ENCODE peak calls at places on chromosome 20, in seven cellular contexts. One of them, this sample, is unnamed.

GRCh38 chr20:51631011-51631950 is 88.8 kb upstream of the NFATC2 start:
- DNase-seq in cardiac muscle cell: peak; percentile 99
- DNase-seq in fibroblast of pulmonary artery: peak; percentile 100
- DNase-seq in NCI-H774: no peak
- DNase-seq in NCI-H510A treated with DMSO at 0.1 percent for 48 hours: no peak
- DNase-seq in NCI-H345: no peak
- DNase-seq in astrocyte of the spinal cord: peak; percentile 100
- DNase-seq in this sample: peak; percentile 85

GRCh38 chr20:24662286-24662685 is 192.9 kb downstream of the SYNDIG1 start:
- DNase-seq in NCI-H345: no peak
- DNase-seq in NCI-H510A treated with DMSO at 0.1 percent for 48 hours: no peak
- DNase-seq in cardiac muscle cell: no peak
- DNase-seq in fibroblast of pulmonary artery: no peak
- DNase-seq in astrocyte of the spinal cord: no peak
- DNase-seq in NCI-H774: no peak
- DNase-seq in this sample: no peak

GRCh38 chr20:13262701-13263335 is 41.7 kb downstream of the ISM1 start:
- DNase-seq in cardiac muscle cell: no peak
- DNase-seq in astrocyte of the spinal cord: no peak
- DNase-seq in fibroblast of pulmonary artery: no peak
- DNase-seq in NCI-H510A treated with DMSO at 0.1 percent for 48 hours: peak; percentile 19
- DNase-seq in NCI-H774: no peak
- DNase-seq in NCI-H345: no peak
- DNase-seq in this sample: no peak

GRCh38 chr20:10848810-10849370 is 175.1 kb upstream of the JAG1 start:
- DNase-seq in cardiac muscle cell: peak; percentile 92
- DNase-seq in NCI-H345: no peak
- DNase-seq in fibroblast of pulmonary artery: peak; percentile 95
- DNase-seq in NCI-H774: no peak
- DNase-seq in astrocyte of the spinal cord: peak; percentile 93
- DNase-seq in NCI-H510A treated with DMSO at 0.1 percent for 48 hours: no peak
- DNase-seq in this sample: peak; percentile 74

GRCh38 chr20:63540417-63541186 is 3.4 kb upstream of the PTK6 start:
- DNase-seq in NCI-H345: no peak
- DNase-seq in cardiac muscle cell: no peak
- DNase-seq in NCI-H510A treated with DMSO at 0.1 percent for 48 hours: no peak
- DNase-seq in NCI-H774: no peak
- DNase-seq in astrocyte of the spinal cord: no peak
- DNase-seq in fibroblast of pulmonary artery: no peak
- DNase-seq in this sample: no peak

GRCh38 chr20:61292821-61293612 is 41.0 kb downstream of the CDH4 start:
- DNase-seq in NCI-H510A treated with DMSO at 0.1 percent for 48 hours: no peak
- DNase-seq in astrocyte of the spinal cord: no peak
- DNase-seq in NCI-H774: no peak
- DNase-seq in NCI-H345: no peak
- DNase-seq in fibroblast of pulmonary artery: no peak
- DNase-seq in cardiac muscle cell: no peak
- DNase-seq in this sample: no peak

GRCh38 chr20:44720617-44720993 is 5.4 kb downstream of the CCN5 start:
- DNase-seq in NCI-H345: peak; percentile 19
- DNase-seq in fibroblast of pulmonary artery: peak; percentile 69
- DNase-seq in NCI-H774: no peak
- DNase-seq in NCI-H510A treated with DMSO at 0.1 percent for 48 hours: no peak
- DNase-seq in astrocyte of the spinal cord: no peak
- DNase-seq in cardiac muscle cell: peak; percentile 74
- DNase-seq in this sample: peak; percentile 96

GRCh38 chr20:4896971-4897497 is 104.3 kb downstream of the SLC23A2 start:
- DNase-seq in cardiac muscle cell: no peak
- DNase-seq in fibroblast of pulmonary artery: no peak
- DNase-seq in NCI-H510A treated with DMSO at 0.1 percent for 48 hours: no peak
- DNase-seq in astrocyte of the spinal cord: no peak
- DNase-seq in NCI-H345: no peak
- DNase-seq in NCI-H774: no peak
- DNase-seq in this sample: no peak

GRCh38 chr20:8545212-8545611 is 413.1 kb downstream of the PLCB1 start:
- DNase-seq in NCI-H345: no peak
- DNase-seq in cardiac muscle cell: peak; percentile 33
- DNase-seq in NCI-H774: no peak
- DNase-seq in fibroblast of pulmonary artery: peak; percentile 57
- DNase-seq in astrocyte of the spinal cord: no peak
- DNase-seq in NCI-H510A treated with DMSO at 0.1 percent for 48 hours: no peak
- DNase-seq in this sample: no peak

GRCh38 chr20:18019068-18019467 is 38.6 kb downstream of the OVOL2 start:
- DNase-seq in NCI-H510A treated with DMSO at 0.1 percent for 48 hours: peak; percentile 4
- DNase-seq in astrocyte of the spinal cord: no peak
- DNase-seq in NCI-H345: no peak
- DNase-seq in fibroblast of pulmonary artery: peak; percentile 30
- DNase-seq in NCI-H774: no peak
- DNase-seq in cardiac muscle cell: peak; percentile 48
- DNase-seq in this sample: peak; percentile 15

GRCh38 chr20:1761116-1761515 is 103.5 kb upstream of the SIRPG start:
- DNase-seq in NCI-H510A treated with DMSO at 0.1 percent for 48 hours: no peak
- DNase-seq in cardiac muscle cell: peak; percentile 76
- DNase-seq in NCI-H345: no peak
- DNase-seq in astrocyte of the spinal cord: peak; percentile 41
- DNase-seq in NCI-H774: no peak
- DNase-seq in fibroblast of pulmonary artery: peak; percentile 65
- DNase-seq in this sample: peak; percentile 78

GRCh38 chr20:9214676-9215075 is 145.8 kb downstream of the PLCB4 start:
- DNase-seq in fibroblast of pulmonary artery: peak; percentile 98
- DNase-seq in cardiac muscle cell: peak; percentile 97
- DNase-seq in NCI-H345: no peak
- DNase-seq in NCI-H510A treated with DMSO at 0.1 percent for 48 hours: no peak
- DNase-seq in NCI-H774: no peak
- DNase-seq in astrocyte of the spinal cord: peak; percentile 67
- DNase-seq in this sample: no peak

GRCh38 chr20:2899243-2899642 is 26.0 kb downstream of the PTPRA start:
- DNase-seq in astrocyte of the spinal cord: no peak
- DNase-seq in NCI-H774: no peak
- DNase-seq in NCI-H510A treated with DMSO at 0.1 percent for 48 hours: no peak
- DNase-seq in cardiac muscle cell: no peak
- DNase-seq in NCI-H345: no peak
- DNase-seq in fibroblast of pulmonary artery: no peak
- DNase-seq in this sample: no peak

GRCh38 chr20:38109657-38110524 is 55.2 kb downstream of the TGM2 start:
- DNase-seq in fibroblast of pulmonary artery: peak; percentile 97
- DNase-seq in cardiac muscle cell: peak; percentile 98
- DNase-seq in NCI-H774: no peak
- DNase-seq in NCI-H345: no peak
- DNase-seq in NCI-H510A treated with DMSO at 0.1 percent for 48 hours: no peak
- DNase-seq in astrocyte of the spinal cord: peak; percentile 95
- DNase-seq in this sample: peak; percentile 50

GRCh38 chr20:37944456-37944981 is 41.6 kb downstream of the VSTM2L start:
- DNase-seq in astrocyte of the spinal cord: no peak
- DNase-seq in cardiac muscle cell: no peak
- DNase-seq in NCI-H345: no peak
- DNase-seq in NCI-H774: no peak
- DNase-seq in NCI-H510A treated with DMSO at 0.1 percent for 48 hours: no peak
- DNase-seq in fibroblast of pulmonary artery: no peak
- DNase-seq in this sample: no peak

GRCh38 chr20:3250091-3250504 is 11.1 kb upstream of the SLC4A11 start:
- DNase-seq in NCI-H510A treated with DMSO at 0.1 percent for 48 hours: peak; percentile 35
- DNase-seq in NCI-H345: no peak
- DNase-seq in fibroblast of pulmonary artery: no peak
- DNase-seq in cardiac muscle cell: no peak
- DNase-seq in astrocyte of the spinal cord: no peak
- DNase-seq in NCI-H774: no peak
- DNase-seq in this sample: peak; percentile 21

GRCh38 chr20:60138263-60139127 is 180.3 kb downstream of the CDH26 start:
- DNase-seq in fibroblast of pulmonary artery: peak; percentile 13
- DNase-seq in NCI-H510A treated with DMSO at 0.1 percent for 48 hours: peak; percentile 37
- DNase-seq in astrocyte of the spinal cord: peak; percentile 26
- DNase-seq in NCI-H774: peak; percentile 54
- DNase-seq in NCI-H345: no peak
- DNase-seq in cardiac muscle cell: peak; percentile 12
- DNase-seq in this sample: peak; percentile 74

This sample was measured in ACHN.